ENCODE peak calls at places on chromosomes 12 and 14, in seven cellular contexts. M is HCT116, S is Calu3, U is IMR-90, L is thoracic aorta, V is AG04450, G is AG10803. P is an unnamed sample.

GRCh38 chr12:28306535-28306934 is 116.3 kb downstream of the CCDC91 start:
- DNase-seq in M (no peak), S (no peak), U (no peak), L (no peak), V (no peak), G (no peak), P (no peak)

GRCh38 chr14:29999013-29999539 is 71.4 kb upstream of the PRKD1 start:
- DNase-seq in M (no peak), S (no peak), U (no peak), L (no peak), V (no peak), G (no peak), P (no peak)

GRCh38 chr14:78340250-78340649 is 170.1 kb downstream of the NRXN3 start:
- DNase-seq in M (no peak), S (no peak), U (no peak), L (no peak), V (no peak), G (no peak), P (no peak)

GRCh38 chr12:30898846-30899245 is 27.7 kb upstream of the TSPAN11 start:
- DNase-seq in M (no peak), S (no peak), U (no peak), L (no peak), V (no peak), G (no peak), P (no peak)

GRCh38 chr14:92693998-92694780 is 54.2 kb downstream of the LGMN start:
- DNase-seq in M (peak; percentile 78), S (no peak), U (no peak), L (no peak), V (no peak), G (no peak), P (no peak)

GRCh38 chr14:67973415-67973814 is 153.8 kb downstream of the RAD51B start:
- DNase-seq in M (no peak), S (no peak), U (no peak), L (no peak), V (no peak), G (no peak), P (no peak)

GRCh38 chr14:77761205-77761931 is 412 bp upstream of the SNW1 start:
- DNase-seq in M (no peak), S (peak; percentile 37), U (peak; percentile 36), L (no peak), V (no peak), G (peak; percentile 65), P (no peak)

GRCh38 chr14:78154827-78155226 is 15.3 kb upstream of the NRXN3 start:
- DNase-seq in M (no peak), S (peak; percentile 34), U (no peak), L (no peak), V (no peak), G (no peak), P (no peak)

GRCh38 chr14:89648510-89648909 is 231.5 kb upstream of the FOXN3 start:
- DNase-seq in M (no peak), S (no peak), U (no peak), L (no peak), V (no peak), G (no peak), P (no peak)

GRCh38 chr14:102295301-102295700 is 9.7 kb downstream of the MOK start:
- DNase-seq in M (no peak), S (no peak), U (peak; percentile 41), L (no peak), V (no peak), G (peak; percentile 45), P (no peak)

GRCh38 chr12:28497889-28498411 is 307.7 kb downstream of the CCDC91 start:
- DNase-seq in M (peak; percentile 7), S (peak; percentile 3), U (peak; percentile 50), L (no peak), V (no peak), G (peak; percentile 16), P (no peak)

GRCh38 chr14:29262979-29263378 is 496.4 kb downstream of the FOXG1 start:
- DNase-seq in M (no peak), S (no peak), U (peak; percentile 20), L (no peak), V (no peak), G (no peak), P (no peak)

GRCh38 chr12:5619628-5620027 is 187.7 kb downstream of the NTF3 start:
- DNase-seq in M (no peak), S (no peak), U (no peak), L (no peak), V (no peak), G (no peak), P (no peak)

GRCh38 chr12:67989184-67989965 is at the start of gene IFNG-AS1:
- DNase-seq in M (no peak), S (no peak), U (no peak), L (no peak), V (no peak), G (no peak), P (no peak)

GRCh38 chr14:90592655-90593054 is 195.8 kb downstream of the CALM1 start:
- DNase-seq in M (no peak), S (no peak), U (no peak), L (no peak), V (no peak), G (no peak), P (no peak)

GRCh38 chr14:24712909-24713308 is 78.9 kb upstream of the GZMB start:
- DNase-seq in M (no peak), S (no peak), U (no peak), L (no peak), V (no peak), G (no peak), P (no peak)

GRCh38 chr12:87227157-87227556 is 802.0 kb downstream of the C12orf50 start:
- DNase-seq in M (no peak), S (no peak), U (peak; percentile 64), L (no peak), V (no peak), G (peak; percentile 4), P (no peak)

GRCh38 chr12:106644335-106645073 is 61.7 kb downstream of the RFX4 start:
- DNase-seq in M (no peak), S (no peak), U (no peak), L (no peak), V (no peak), G (no peak), P (no peak)

GRCh38 chr14:23361320-23361719 is 3.7 kb downstream of the EFS start:
- DNase-seq in M (no peak), S (no peak), U (peak; percentile 79), L (no peak), V (no peak), G (peak; percentile 82), P (no peak)

GRCh38 chr14:72913809-72914208 is 12.5 kb upstream of the DCAF4 start:
- DNase-seq in M (no peak), S (no peak), U (no peak), L (no peak), V (no peak), G (no peak), P (no peak)

GRCh38 chr12:83361486-83361885 is 674.8 kb downstream of the TMTC2 start:
- DNase-seq in M (no peak), S (no peak), U (no peak), L (no peak), V (no peak), G (no peak), P (no peak)

GRCh38 chr12:57522887-57523705 is 472 bp downstream of the MBD6 start:
- DNase-seq in M (no peak), S (no peak), U (peak; percentile 49), L (peak; percentile 17), V (no peak), G (peak; percentile 46), P (no peak)

GRCh38 chr12:16165506-16165905 is 112.0 kb downstream of the SLC15A5 start:
- DNase-seq in M (peak; percentile 27), S (peak; percentile 56), U (peak; percentile 47), L (no peak), V (peak; percentile 2), G (peak; percentile 48), P (no peak)
- TF ChIP-seq CTCF in M (peak; percentile 68), S (peak; percentile 55), U (peak; percentile 68), L (no peak), V (peak; percentile 61), G (peak; percentile 67), P (peak; percentile 66)

DNA sequence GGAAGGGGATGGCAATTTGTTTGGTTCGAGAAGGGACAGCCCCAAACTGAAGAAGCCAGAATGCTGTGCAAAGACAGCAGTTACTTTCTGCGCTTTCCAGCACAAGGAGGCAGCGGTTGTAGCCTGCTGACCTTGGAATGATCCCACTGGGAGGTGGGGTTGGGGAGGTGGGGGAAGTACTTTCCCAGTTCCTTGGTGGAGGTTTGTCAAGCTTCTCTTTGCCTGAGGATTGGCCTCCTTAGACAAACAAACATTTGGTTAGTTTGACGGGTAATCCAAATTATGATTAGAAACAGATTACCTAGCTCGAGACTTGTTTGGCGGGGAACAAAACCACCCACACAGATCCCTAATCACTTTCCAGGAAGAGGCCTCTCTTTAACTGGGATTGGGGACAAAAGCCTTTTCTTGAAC is 79.1 kb upstream of the EGLN3 start:
- DNase-seq in M (no peak), S (no peak), U (no peak), L (no peak), V (no peak), G (peak; percentile 54), P (peak; percentile 45)
- TF ChIP-seq CTCF in M (no peak), S (no peak), U (no peak), L (no peak), V (no peak), G (no peak), P (no peak)

DNA sequence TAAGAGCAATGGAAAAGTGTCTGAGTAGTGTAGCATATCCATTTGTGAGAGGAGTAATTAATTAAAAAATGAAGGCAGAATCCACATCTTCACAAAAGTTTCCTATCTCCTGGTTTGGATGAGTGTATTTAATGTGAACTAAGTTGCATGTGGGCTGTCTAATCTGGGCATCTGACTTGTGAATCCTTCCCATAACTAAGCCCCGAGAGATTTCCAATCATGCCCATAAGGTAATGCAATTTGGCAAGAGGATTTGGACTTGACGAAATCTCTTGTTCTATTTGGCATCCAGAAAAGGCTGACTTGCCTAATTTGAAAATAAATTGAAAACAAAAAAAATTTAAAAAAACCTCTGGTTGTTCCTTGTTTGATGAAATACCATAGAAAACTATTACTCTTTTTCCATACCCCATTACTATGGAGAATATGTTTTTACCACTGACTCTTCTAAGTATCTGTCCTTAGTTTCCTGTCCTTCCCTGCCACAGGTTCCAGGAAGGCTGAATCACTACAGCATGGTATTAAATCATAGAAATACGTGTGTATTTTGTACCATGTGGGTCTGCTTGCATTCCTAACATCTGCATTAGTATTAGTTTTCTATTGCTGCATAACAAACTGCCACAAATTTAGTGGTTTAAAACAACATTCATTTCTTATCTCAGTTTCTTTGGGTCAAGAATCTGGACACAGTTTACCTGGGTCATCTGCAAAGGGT is 48.4 kb downstream of the ETV6 start:
- DNase-seq in M (no peak), S (no peak), U (peak; percentile 58), L (peak; percentile 53), V (no peak), G (peak; percentile 93), P (no peak)
- TF ChIP-seq CTCF in M (no peak), S (no peak), U (no peak), L (no peak), V (no peak), G (no peak), P (no peak)

GRCh38 chr12:119156401-119156800 is 22.3 kb upstream of the HSPB8 start:
- DNase-seq in M (no peak), S (no peak), U (no peak), L (no peak), V (no peak), G (no peak), P (no peak)
- TF ChIP-seq CTCF in M (peak; percentile 40), S (no peak), U (no peak), L (no peak), V (peak; percentile 2), G (no peak), P (peak; percentile 21)

GRCh38 chr14:104752338-104752734 is 611 bp upstream of the SIVA1 start:
- DNase-seq in M (no peak), S (no peak), U (no peak), L (no peak), V (no peak), G (no peak), P (no peak)
- TF ChIP-seq CTCF in M (no peak), S (no peak), U (no peak), L (no peak), V (no peak), G (no peak), P (no peak)

P was measured in retinal pigment epithelial cell.